ENCODE peak calls at places on chromosome 10, in ten cellular contexts. U is CD14-positive monocyte, P is A549, W is stomach, Q is fibroblast of lung, C is MM.1S, T is HFFc6, N is HFF-Myc, B is fibroblast of pulmonary artery, L is HCT116. J is an unnamed sample.

GRCh38 chr10:21304198-21304597 is 221.3 kb downstream of the SKIDA1 start:
- DNase-seq in N (no peak), Q (no peak), W (no peak), C (no peak), T (no peak), P (peak; percentile 60), L (no peak), B (peak; percentile 70), U (no peak), J (no peak)

GRCh38 chr10:1050145-1050544 is 1.2 kb upstream of the IDI1 start:
- DNase-seq in U (no peak), T (no peak), P (peak; percentile 31), C (peak; percentile 43), B (peak; percentile 45), W (no peak), N (no peak), Q (peak; percentile 40), L (no peak), J (no peak)

GRCh38 chr10:11782793-11783557 is 40.2 kb upstream of the PROSER2 start:
- DNase-seq in W (no peak), U (no peak), P (peak; percentile 63), T (peak; percentile 65), L (peak; percentile 51), Q (peak; percentile 70), C (peak; percentile 89), B (peak; percentile 74), N (peak; percentile 25), J (peak; percentile 56)

GRCh38 chr10:62688971-62689700 is 115.4 kb upstream of the ADO start:
- DNase-seq in B (no peak), Q (no peak), N (no peak), U (no peak), T (no peak), C (no peak), P (no peak), L (no peak), W (no peak), J (no peak)

GRCh38 chr10:97466755-97467154 is 20.8 kb downstream of the ZDHHC16 start:
- DNase-seq in N (no peak), B (peak; percentile 24), U (no peak), T (peak; percentile 6), W (no peak), L (peak; percentile 43), P (no peak), C (no peak), Q (no peak), J (peak; percentile 29)

GRCh38 chr10:17432738-17433137 is 21.7 kb downstream of the ST8SIA6 start:
- DNase-seq in N (no peak), W (no peak), Q (no peak), C (no peak), U (no peak), P (no peak), L (no peak), B (peak; percentile 29), T (no peak), J (peak; percentile 65)

GRCh38 chr10:32245760-32246159 is 101.2 kb downstream of the EPC1 start:
- DNase-seq in N (no peak), C (no peak), W (no peak), B (no peak), Q (no peak), L (no peak), P (no peak), U (no peak), T (no peak), J (no peak)

GRCh38 chr10:76333801-76334200 is 902.4 kb downstream of the LRMDA start:
- DNase-seq in Q (no peak), T (no peak), C (no peak), L (no peak), W (no peak), U (no peak), P (no peak), N (no peak), B (no peak), J (no peak)

GRCh38 chr10:132721725-132722124 is 64.2 kb downstream of the NKX6-2 start:
- DNase-seq in W (no peak), T (peak; percentile 22), P (no peak), N (no peak), B (no peak), Q (peak; percentile 8), U (no peak), L (no peak), C (no peak), J (no peak)

GRCh38 chr10:119025336-119025735 is 4.2 kb upstream of the NANOS1 start:
- DNase-seq in B (peak; percentile 79), W (peak; percentile 89), L (no peak), T (peak; percentile 71), C (no peak), P (no peak), N (no peak), Q (peak; percentile 54), U (no peak), J (peak; percentile 78)

GRCh38 chr10:103739039-103739764 is 116.2 kb downstream of the SH3PXD2A start:
- DNase-seq in L (no peak), T (peak; percentile 96), B (peak; percentile 88), U (no peak), C (no peak), Q (peak; percentile 94), W (no peak), N (peak; percentile 73), P (no peak), J (peak; percentile 96)

GRCh38 chr10:103734731-103735130 is 120.6 kb downstream of the SH3PXD2A start:
- DNase-seq in N (no peak), B (no peak), P (no peak), T (no peak), U (no peak), Q (no peak), C (no peak), W (no peak), L (no peak), J (no peak)

GRCh38 chr10:103736044-103736443 is 119.3 kb downstream of the SH3PXD2A start:
- DNase-seq in P (no peak), L (no peak), N (no peak), W (no peak), B (no peak), C (no peak), T (no peak), U (no peak), Q (no peak), J (no peak)

GRCh38 chr10:103737735-103738367 is 117.5 kb downstream of the SH3PXD2A start:
- DNase-seq in L (no peak), N (no peak), C (no peak), P (no peak), U (no peak), T (no peak), Q (no peak), B (no peak), W (no peak), J (no peak)

GRCh38 chr10:103736763-103737162 is 118.6 kb downstream of the SH3PXD2A start:
- DNase-seq in T (peak; percentile 13), W (no peak), N (no peak), C (no peak), B (no peak), Q (no peak), L (peak; percentile 77), U (no peak), P (peak; percentile 67), J (peak; percentile 36)
- TF ChIP-seq CTCF in T (no peak), W (no peak), N (no peak), C (no peak), B (no peak), Q (no peak), L (peak; percentile 51), U (no peak), P (no peak), J (no peak)

GRCh38 chr10:79219276-79219957 is 127.9 kb upstream of the PPIF start:
- DNase-seq in T (no peak), U (no peak), C (no peak), N (no peak), B (peak; percentile 54), Q (peak; percentile 72), P (no peak), L (no peak), W (no peak), J (peak; percentile 63)
- TF ChIP-seq CTCF in T (no peak), U (no peak), C (no peak), N (no peak), B (no peak), Q (no peak), P (no peak), L (no peak), W (no peak), J (no peak)

GRCh38 chr10:50554381-50554994 is 69.3 kb downstream of the SGMS1 start:
- DNase-seq in P (no peak), C (no peak), Q (no peak), T (no peak), L (no peak), N (no peak), B (no peak), U (no peak), W (no peak), J (no peak)

GRCh38 chr10:50552308-50552707 is 71.4 kb downstream of the SGMS1 start:
- DNase-seq in B (peak; percentile 89), L (no peak), W (no peak), T (peak; percentile 80), P (no peak), Q (peak; percentile 96), N (peak; percentile 27), U (no peak), C (no peak), J (peak; percentile 77)

GRCh38 chr10:50554995-50555568 is 68.7 kb downstream of the SGMS1 start:
- DNase-seq in T (peak; percentile 28), W (no peak), Q (peak; percentile 57), U (no peak), N (no peak), B (peak; percentile 65), C (peak; percentile 19), L (no peak), P (no peak), J (peak; percentile 61)

GRCh38 chr10:50551894-50552293 is 71.9 kb downstream of the SGMS1 start:
- DNase-seq in B (no peak), U (no peak), L (no peak), C (no peak), W (no peak), P (no peak), T (no peak), N (no peak), Q (no peak), J (no peak)

DNA sequence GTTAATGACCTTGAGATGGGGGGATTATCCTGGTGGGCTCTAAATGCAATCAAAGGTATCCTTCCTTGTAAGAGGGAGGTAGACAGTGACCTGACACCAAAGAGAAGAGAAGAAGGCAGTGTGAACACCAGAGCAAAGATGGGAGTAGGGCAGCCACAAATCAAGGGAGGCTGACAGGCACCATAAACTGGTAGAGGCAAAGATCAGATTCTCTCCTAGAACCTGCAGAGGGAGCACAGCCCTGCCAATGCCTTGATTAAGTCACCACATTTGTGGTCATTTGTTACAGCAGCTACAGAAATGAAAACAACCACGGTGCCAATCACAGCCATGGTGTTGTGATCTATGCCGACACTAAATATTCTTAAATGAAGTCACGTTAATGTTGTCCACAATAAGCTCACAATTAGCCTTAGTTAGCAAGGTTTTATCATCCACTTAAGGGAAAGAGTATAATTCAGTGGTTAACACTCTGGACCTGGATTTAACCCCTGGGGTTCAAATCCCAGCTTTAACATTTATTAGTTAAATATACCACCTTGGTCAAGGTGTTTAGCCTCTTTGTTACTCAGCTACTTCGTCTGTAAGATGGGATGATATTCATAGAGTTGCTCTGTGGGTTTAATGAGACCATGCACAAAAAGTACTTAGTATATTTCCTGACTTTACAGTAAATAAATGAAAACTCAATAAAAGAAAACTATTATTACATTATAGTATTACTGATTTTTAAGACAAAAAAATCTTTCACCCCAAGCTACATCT is 70.8 kb downstream of the SGMS1 start:
- DNase-seq in U (no peak), W (peak; percentile 29), Q (peak; percentile 40), T (peak; percentile 38), L (no peak), C (no peak), P (peak; percentile 30), N (no peak), B (peak; percentile 29), J (peak; percentile 22)
- TF ChIP-seq CTCF in U (no peak), W (no peak), Q (peak; percentile 35), T (peak; percentile 60), L (peak; percentile 56), C (peak; percentile 31), P (peak; percentile 23), N (peak; percentile 40), B (peak; percentile 33), J (peak; percentile 25)

GRCh38 chr10:116521424-116522305 is 24.1 kb upstream of the PNLIP start:
- DNase-seq in Q (peak; percentile 57), N (peak; percentile 14), C (peak; percentile 55), B (peak; percentile 62), T (peak; percentile 29), L (peak; percentile 62), U (no peak), W (no peak), P (peak; percentile 45), J (peak; percentile 50)
- TF ChIP-seq CTCF in Q (peak; percentile 77), N (peak; percentile 72), C (peak; percentile 82), B (peak; percentile 86), T (peak; percentile 89), L (peak; percentile 84), U (peak; percentile 87), W (no peak), P (peak; percentile 67), J (peak; percentile 77)